ENCODE peak calls at places on chromosomes 4 and X, in four cellular contexts. One of them, this sample, is unnamed.

GRCh38 chr4:73730854-73731253 is 9.5 kb upstream of the CXCL8 start:
- DNase-seq in mesendoderm: no peak
- DNase-seq in mucosa of descending colon: no peak
- DNase-seq in fibroblast of pulmonary artery: no peak
- DNase-seq in this sample: no peak

GRCh38 chr4:83149885-83150562 is 35.5 kb upstream of the PLAC8 start:
- DNase-seq in mesendoderm: no peak
- DNase-seq in mucosa of descending colon: no peak
- DNase-seq in fibroblast of pulmonary artery: peak; percentile 66
- DNase-seq in this sample: no peak

GRCh38 chr4:145507636-145508035 is 26.0 kb downstream of the SMAD1 start:
- DNase-seq in mesendoderm: no peak
- DNase-seq in mucosa of descending colon: no peak
- DNase-seq in fibroblast of pulmonary artery: peak; percentile 75
- DNase-seq in this sample: no peak

GRCh38 chrX:134184936-134185335 is 52.0 kb upstream of the CCDC160 start:
- DNase-seq in mesendoderm: no peak
- DNase-seq in mucosa of descending colon: no peak
- DNase-seq in fibroblast of pulmonary artery: no peak
- DNase-seq in this sample: no peak

GRCh38 chr4:184416913-184417734 is 57.2 kb downstream of the IRF2 start:
- DNase-seq in mesendoderm: no peak
- DNase-seq in mucosa of descending colon: no peak
- DNase-seq in fibroblast of pulmonary artery: no peak
- DNase-seq in this sample: no peak

GRCh38 chrX:38999967-39000745 is 198.9 kb downstream of the MID1IP1 start:
- DNase-seq in mesendoderm: peak; percentile 28
- DNase-seq in mucosa of descending colon: no peak
- DNase-seq in fibroblast of pulmonary artery: no peak
- DNase-seq in this sample: no peak

GRCh38 chrX:74529311-74529710 is 85.1 kb downstream of the RLIM start:
- DNase-seq in mesendoderm: no peak
- DNase-seq in mucosa of descending colon: no peak
- DNase-seq in fibroblast of pulmonary artery: no peak
- DNase-seq in this sample: no peak

GRCh38 chrX:129427267-129427666 is 96.0 kb downstream of the SMARCA1 start:
- DNase-seq in mesendoderm: no peak
- DNase-seq in mucosa of descending colon: no peak
- DNase-seq in fibroblast of pulmonary artery: no peak
- DNase-seq in this sample: peak; percentile 30

GRCh38 chr4:37531156-37531555 is 155.0 kb downstream of the RELL1 start:
- DNase-seq in mesendoderm: no peak
- DNase-seq in mucosa of descending colon: no peak
- DNase-seq in fibroblast of pulmonary artery: no peak
- DNase-seq in this sample: no peak

GRCh38 chr4:73335717-73336116 is 68.4 kb upstream of the ALB start:
- DNase-seq in mesendoderm: no peak
- DNase-seq in mucosa of descending colon: no peak
- DNase-seq in fibroblast of pulmonary artery: no peak
- DNase-seq in this sample: no peak

GRCh38 chr4:150337709-150338108 is 244.2 kb upstream of the MAB21L2 start:
- DNase-seq in mesendoderm: no peak
- DNase-seq in mucosa of descending colon: no peak
- DNase-seq in fibroblast of pulmonary artery: peak; percentile 39
- DNase-seq in this sample: no peak

GRCh38 chr4:151321586-151321985 is 3.8 kb downstream of the SH3D19 start:
- DNase-seq in mesendoderm: no peak
- DNase-seq in mucosa of descending colon: no peak
- DNase-seq in fibroblast of pulmonary artery: no peak
- DNase-seq in this sample: no peak

GRCh38 chr4:2699534-2699933 is 56.6 kb downstream of the TNIP2 start:
- DNase-seq in mesendoderm: no peak
- DNase-seq in mucosa of descending colon: no peak
- DNase-seq in fibroblast of pulmonary artery: no peak
- DNase-seq in this sample: no peak

GRCh38 chr4:3449047-3449573 is 7.3 kb downstream of the HGFAC start:
- DNase-seq in mesendoderm: no peak
- DNase-seq in mucosa of descending colon: peak; percentile 5
- DNase-seq in fibroblast of pulmonary artery: no peak
- DNase-seq in this sample: no peak

GRCh38 chr4:156638925-156639605 is 332.5 kb downstream of the PDGFC start:
- DNase-seq in mesendoderm: peak; percentile 10
- DNase-seq in mucosa of descending colon: no peak
- DNase-seq in fibroblast of pulmonary artery: peak; percentile 77
- DNase-seq in this sample: no peak

GRCh38 chr4:182648766-182649165 is 268.4 kb downstream of the DCTD start:
- DNase-seq in mesendoderm: no peak
- DNase-seq in mucosa of descending colon: no peak
- DNase-seq in fibroblast of pulmonary artery: peak; percentile 14
- DNase-seq in this sample: no peak

GRCh38 chr4:176274441-176274840 is 5.4 kb upstream of the ASB5 start:
- DNase-seq in mesendoderm: no peak
- DNase-seq in mucosa of descending colon: no peak
- DNase-seq in fibroblast of pulmonary artery: no peak
- DNase-seq in this sample: no peak

GRCh38 chrX:68440940-68441339 is 7.6 kb upstream of the OPHN1 start:
- DNase-seq in mesendoderm: no peak
- DNase-seq in mucosa of descending colon: peak; percentile 22
- DNase-seq in fibroblast of pulmonary artery: peak; percentile 85
- DNase-seq in this sample: peak; percentile 57

This sample was measured in pancreas.